ENCODE peak calls at places on chromosomes 7 and 10, in five cellular contexts. T is T-cell, B is OCI-LY7, V is RPMI7951, J is epithelial cell of proximal tubule. C is an unnamed sample.
A peak's percentile ranks its signal among the peaks of the same experiment; 100 is the strongest.

GRCh38 chr7:73350311-73351068 is 22.5 kb downstream of the FKBP6 start:
- DNase-seq in T (no peak), B (no peak), V (no peak), J (no peak), C (peak; percentile 69)

GRCh38 chr7:47627580-47628283 is 45.8 kb upstream of the TNS3 start:
- DNase-seq in T (no peak), B (peak; percentile 77), V (no peak), J (no peak), C (no peak)

GRCh38 chr7:43553999-43554398 is 28.9 kb upstream of the STK17A start:
- DNase-seq in T (no peak), B (no peak), V (no peak), J (no peak), C (peak; percentile 71)

GRCh38 chr7:88184848-88185304 is 35.0 kb downstream of the SRI start:
- DNase-seq in T (no peak), B (no peak), V (peak; percentile 88), J (no peak), C (peak; percentile 86)

GRCh38 chr7:149818536-149818840 is 19.7 kb upstream of the ZNF862 start:
- DNase-seq in T (no peak), B (no peak), V (no peak), J (no peak), C (no peak)

GRCh38 chr10:4024846-4025245 is 239.8 kb upstream of the KLF6 start:
- DNase-seq in T (no peak), B (no peak), V (peak; percentile 84), J (no peak), C (peak; percentile 61)

GRCh38 chr7:3114917-3115316 is 71.2 kb upstream of the CARD11 start:
- DNase-seq in T (no peak), B (no peak), V (no peak), J (no peak), C (no peak)

GRCh38 chr10:121426307-121426706 is 171.9 kb downstream of the FGFR2 start:
- DNase-seq in T (no peak), B (peak; percentile 11), V (peak; percentile 37), J (no peak), C (no peak)

GRCh38 chr7:45643630-45644029 is 69.5 kb downstream of the ADCY1 start:
- DNase-seq in T (no peak), B (no peak), V (no peak), J (no peak), C (no peak)

GRCh38 chr10:89327803-89328441 is at the start of gene IFIT3:
- DNase-seq in T (no peak), B (no peak), V (peak; percentile 87), J (no peak), C (peak; percentile 90)

C was measured in myocyte.